ENCODE peak calls at places on chromosomes 16 and 17, in six cellular contexts. O is NCI-H345; P is kidney epithelial cell; Y is activated CD4-positive, alpha-beta T cell treated with anti-CD3 and anti-CD28 coated beads, Interleukin-2, amount 50 U/mL, for 1 hour; F is mucosa of gallbladder; I is NCI-H1436. R is an unnamed sample.

GRCh38 chr17:42675984-42676423 is 790 bp downstream of the PLEKHH3 start:
- DNase-seq in O (peak; percentile 26), P (no peak), Y (no peak), F (peak; percentile 64), I (no peak), R (no peak)

GRCh38 chr17:38336838-38337237 is 6.9 kb downstream of the GPR179 start:
- DNase-seq in O (no peak), P (no peak), Y (no peak), F (no peak), I (no peak), R (no peak)

GRCh38 chr16:11271610-11272009 is 1.8 kb downstream of the PRM3 start:
- DNase-seq in O (no peak), P (no peak), Y (no peak), F (no peak), I (no peak), R (no peak)

GRCh38 chr17:43839670-43840101 is 6.7 kb upstream of the MPP3 start:
- DNase-seq in O (peak; percentile 98), P (no peak), Y (no peak), F (peak; percentile 58), I (no peak), R (no peak)

GRCh38 chr17:82882715-82883446 is 43.1 kb upstream of the ZNF750 start:
- DNase-seq in O (peak; percentile 46), P (no peak), Y (peak; percentile 83), F (peak; percentile 77), I (no peak), R (no peak)

GRCh38 chr16:74713876-74714275 is 13.2 kb upstream of the MLKL start:
- DNase-seq in O (no peak), P (no peak), Y (no peak), F (no peak), I (no peak), R (no peak)

GRCh38 chr17:32271844-32272243 is 6.2 kb downstream of the RHBDL3 start:
- DNase-seq in O (no peak), P (no peak), Y (no peak), F (no peak), I (no peak), R (no peak)

GRCh38 chr17:59627269-59627668 is 7.6 kb downstream of the CLTC start:
- DNase-seq in O (no peak), P (no peak), Y (no peak), F (no peak), I (no peak), R (no peak)

GRCh38 chr16:4317471-4318170 is 1.8 kb downstream of the GLIS2 start:
- DNase-seq in O (no peak), P (no peak), Y (no peak), F (no peak), I (no peak), R (no peak)

GRCh38 chr17:81651692-81652091 is 4.7 kb downstream of the PDE6G start:
- DNase-seq in O (no peak), P (peak; percentile 28), Y (no peak), F (peak; percentile 43), I (no peak), R (no peak)

GRCh38 chr17:29590261-29590978 is 972 bp upstream of the GIT1 start:
- DNase-seq in O (no peak), P (no peak), Y (no peak), F (no peak), I (peak; percentile 74), R (no peak)

GRCh38 chr17:74736423-74737298 is at the start of gene RAB37:
- DNase-seq in O (no peak), P (no peak), Y (peak; percentile 44), F (peak; percentile 84), I (no peak), R (no peak)

R was measured in keratinocyte.